ENCODE peak calls at places on chromosomes 3 and 15, in eight cellular contexts. R is neural progenitor cell; C is fibroblast of the aortic adventitia; O is MM.1S; P is CD8-positive, alpha-beta T cell; W is fibroblast of pulmonary artery; S is ovary; H is cardiac fibroblast. A is an unnamed sample.

GRCh38 chr3:126342991-126343661 is 14.1 kb downstream of the KLF15 start:
- DNase-seq in R (peak; percentile 68), C (peak; percentile 17), O (no peak), P (no peak), W (peak; percentile 11), S (peak; percentile 63), H (peak; percentile 32), A (peak; percentile 91)

GRCh38 chr3:167116120-167116922 is 263.8 kb downstream of the ZBBX start:
- DNase-seq in R (no peak), C (no peak), O (no peak), P (no peak), W (no peak), S (no peak), H (no peak), A (no peak)

GRCh38 chr3:18649666-18650363 is 224.7 kb upstream of the SATB1 start:
- DNase-seq in R (no peak), C (no peak), O (no peak), P (no peak), W (no peak), S (no peak), H (no peak), A (no peak)

GRCh38 chr3:162136136-162136535 is 639.5 kb downstream of the OTOL1 start:
- DNase-seq in R (no peak), C (no peak), O (no peak), P (no peak), W (no peak), S (no peak), H (no peak), A (no peak)

GRCh38 chr3:52203701-52204100 is 5.7 kb downstream of the ALAS1 start:
- DNase-seq in R (no peak), C (no peak), O (no peak), P (no peak), W (no peak), S (no peak), H (no peak), A (no peak)

GRCh38 chr3:181330821-181331563 is 341.5 kb upstream of the DNAJC19 start:
- DNase-seq in R (no peak), C (no peak), O (no peak), P (no peak), W (no peak), S (no peak), H (no peak), A (no peak)

GRCh38 chr15:29093065-29093435 is 176.6 kb downstream of the NSMCE3 start:
- DNase-seq in R (no peak), C (no peak), O (no peak), P (no peak), W (no peak), S (no peak), H (no peak), A (no peak)

GRCh38 chr15:72195101-72195511 is 2.5 kb downstream of the GRAMD2A start:
- DNase-seq in R (no peak), C (no peak), O (no peak), P (no peak), W (no peak), S (no peak), H (no peak), A (no peak)

GRCh38 chr3:132803889-132804288 is 81.7 kb upstream of the NPHP3 start:
- DNase-seq in R (peak; percentile 29), C (no peak), O (no peak), P (no peak), W (no peak), S (no peak), H (no peak), A (peak; percentile 44)

GRCh38 chr3:179608931-179609720 is 4.5 kb downstream of the NDUFB5 start:
- DNase-seq in R (no peak), C (no peak), O (peak; percentile 19), P (no peak), W (no peak), S (no peak), H (no peak), A (no peak)

GRCh38 chr3:111331912-111332311 is 210.1 kb upstream of the CD96 start:
- DNase-seq in R (no peak), C (no peak), O (no peak), P (no peak), W (no peak), S (no peak), H (no peak), A (no peak)

GRCh38 chr3:147405552-147406254 is 640 bp downstream of the ZIC4 start:
- DNase-seq in R (peak; percentile 48), C (no peak), O (no peak), P (no peak), W (no peak), S (no peak), H (no peak), A (peak; percentile 64)

GRCh38 chr3:12897537-12898289 is 56.3 kb upstream of the RPL32 start:
- DNase-seq in R (no peak), C (no peak), O (peak; percentile 36), P (no peak), W (no peak), S (no peak), H (no peak), A (no peak)

GRCh38 chr15:68352401-68353062 is 75.0 kb downstream of the FEM1B start:
- DNase-seq in R (no peak), C (peak; percentile 96), O (no peak), P (no peak), W (peak; percentile 95), S (peak; percentile 41), H (peak; percentile 94), A (no peak)

GRCh38 chr3:127590282-127590592 is 296 bp downstream of the TPRA1 start:
- DNase-seq in R (no peak), C (no peak), O (no peak), P (no peak), W (no peak), S (no peak), H (no peak), A (peak; percentile 84)

GRCh38 chr3:11558002-11558401 is 85.7 kb downstream of the VGLL4 start:
- DNase-seq in R (no peak), C (peak; percentile 79), O (no peak), P (no peak), W (peak; percentile 75), S (peak; percentile 29), H (peak; percentile 68), A (peak; percentile 32)

GRCh38 chr3:47009225-47010049 is 30.0 kb downstream of the NBEAL2 start:
- DNase-seq in R (peak; percentile 95), C (peak; percentile 88), O (no peak), P (peak; percentile 70), W (peak; percentile 93), S (peak; percentile 94), H (peak; percentile 97), A (peak; percentile 98)

GRCh38 chr15:66138882-66139281 is 114.7 kb downstream of the MEGF11 start:
- DNase-seq in R (no peak), C (peak; percentile 1), O (no peak), P (no peak), W (no peak), S (no peak), H (no peak), A (no peak)

GRCh38 chr15:57626713-57627440 is 35.2 kb downstream of the MYZAP start:
- DNase-seq in R (no peak), C (no peak), O (no peak), P (no peak), W (no peak), S (peak; percentile 33), H (no peak), A (no peak)

GRCh38 chr15:99106417-99107220 is 1.7 kb downstream of the SYNM start:
- DNase-seq in R (no peak), C (peak; percentile 63), O (no peak), P (no peak), W (peak; percentile 40), S (peak; percentile 66), H (peak; percentile 54), A (no peak)
- H3K4me3 ChIP-seq in R (peak overlapping the region; percentile 46), C (peak overlapping the region; percentile 61), O (no peak overlapping the region), P (no peak overlapping the region), W (peak overlapping the region; percentile 34), S (peak overlapping the region; percentile 47), H (peak overlapping the region; percentile 27), A (peak overlapping the region; percentile 57)

GRCh38 chr3:14434105-14434504 is 31.7 kb downstream of the SLC6A6 start:
- DNase-seq in R (no peak), C (peak; percentile 45), O (no peak), P (no peak), W (peak; percentile 53), S (no peak), H (peak; percentile 61), A (no peak)
- H3K4me3 ChIP-seq in R (no peak overlapping the region), C (no peak overlapping the region), O (no peak overlapping the region), P (no peak overlapping the region), W (no peak overlapping the region), S (no peak overlapping the region), H (no peak overlapping the region), A (no peak overlapping the region)

GRCh38 chr15:35755237-35755802 is 209.4 kb upstream of the DPH6 start:
- DNase-seq in R (no peak), C (no peak), O (no peak), P (no peak), W (no peak), S (no peak), H (no peak), A (no peak)

GRCh38 chr15:35751421-35752133 is 205.6 kb upstream of the DPH6 start:
- DNase-seq in R (peak; percentile 88), C (peak; percentile 82), O (peak; percentile 71), P (peak; percentile 13), W (peak; percentile 88), S (peak; percentile 79), H (peak; percentile 86), A (peak; percentile 39)

GRCh38 chr15:35753486-35753885 is 207.5 kb upstream of the DPH6 start:
- DNase-seq in R (no peak), C (peak; percentile 68), O (no peak), P (no peak), W (peak; percentile 23), S (no peak), H (peak; percentile 28), A (no peak)

GRCh38 chr15:35750051-35750450 is 204.1 kb upstream of the DPH6 start:
- DNase-seq in R (no peak), C (peak; percentile 27), O (no peak), P (no peak), W (no peak), S (no peak), H (no peak), A (no peak)

GRCh38 chr15:35752134-35752466 is 206.1 kb upstream of the DPH6 start:
- DNase-seq in R (no peak), C (no peak), O (no peak), P (no peak), W (no peak), S (no peak), H (no peak), A (no peak)
- H3K4me3 ChIP-seq in R (no peak overlapping the region), C (no peak overlapping the region), O (no peak overlapping the region), P (no peak overlapping the region), W (no peak overlapping the region), S (no peak overlapping the region), H (no peak overlapping the region), A (no peak overlapping the region)

GRCh38 chr15:52559022-52559421 is 9.8 kb downstream of the ARPP19 start:
- DNase-seq in R (no peak), C (no peak), O (no peak), P (no peak), W (no peak), S (no peak), H (no peak), A (no peak)
- H3K4me3 ChIP-seq in R (no peak overlapping the region), C (no peak overlapping the region), O (no peak overlapping the region), P (no peak overlapping the region), W (no peak overlapping the region), S (no peak overlapping the region), H (no peak overlapping the region), A (no peak overlapping the region)

GRCh38 chr15:64045106-64045435 is 1.2 kb downstream of the DAPK2 start:
- DNase-seq in R (no peak), C (no peak), O (no peak), P (no peak), W (no peak), S (no peak), H (no peak), A (no peak)
- H3K4me3 ChIP-seq in R (no peak overlapping the region), C (no peak overlapping the region), O (no peak overlapping the region), P (no peak overlapping the region), W (no peak overlapping the region), S (no peak overlapping the region), H (no peak overlapping the region), A (no peak overlapping the region)